ENCODE peak calls at places on chromosomes 12 and 14, in nine cellular contexts. I is cerebellum; E is foreskin fibroblast; F is fibroblast of the aortic adventitia; Y is bronchial epithelial cell; G is Calu3; T is activated T-cell treated with anti-CD3 and anti-CD28 coated beads, Interleukin-2, amount 50 U/mL, for 1 hour; J is T-helper 2 cell; H is NCI-H774. L is an unnamed sample.

GRCh38 chr12:12922191-12922616 is 29.8 kb downstream of the GPRC5D start:
- DNase-seq in I (no peak), E (no peak), F (peak), Y (peak), G (no peak), T (no peak), J (no peak), H (no peak), L (no peak)

GRCh38 chr14:70821916-70822705 is 12.8 kb upstream of the MAP3K9 start:
- DNase-seq in I (peak), E (peak), F (peak), Y (no peak), G (peak), T (peak), J (peak), H (no peak), L (no peak)

GRCh38 chr14:59215353-59215752 is 26.9 kb downstream of the DAAM1 start:
- DNase-seq in I (peak), E (peak), F (peak), Y (no peak), G (no peak), T (no peak), J (no peak), H (peak), L (peak)

GRCh38 chr12:93060071-93060665 is 131.1 kb upstream of the EEA1 start:
- DNase-seq in I (no peak), E (no peak), F (no peak), Y (no peak), G (no peak), T (no peak), J (no peak), H (no peak), L (no peak)

GRCh38 chr12:47400251-47400650 is 305.6 kb downstream of the RPAP3 start:
- DNase-seq in I (no peak), E (peak), F (no peak), Y (no peak), G (no peak), T (no peak), J (no peak), H (no peak), L (no peak)

GRCh38 chr12:90060031-90060430 is 351.4 kb upstream of the ATP2B1 start:
- DNase-seq in I (no peak), E (no peak), F (no peak), Y (no peak), G (no peak), T (no peak), J (no peak), H (no peak), L (no peak)

GRCh38 chr14:74038015-74038859 is 19.1 kb downstream of the BBOF1 start:
- DNase-seq in I (peak), E (no peak), F (peak), Y (peak), G (peak), T (no peak), J (no peak), H (no peak), L (no peak)

GRCh38 chr12:79522657-79523386 is 167.9 kb downstream of the PAWR start:
- DNase-seq in I (peak), E (no peak), F (no peak), Y (no peak), G (no peak), T (no peak), J (no peak), H (no peak), L (no peak)

GRCh38 chr12:96192926-96193573 is 1.1 kb upstream of the ELK3 start:
- DNase-seq in I (no peak), E (no peak), F (no peak), Y (no peak), G (no peak), T (no peak), J (no peak), H (no peak), L (no peak)

GRCh38 chr12:121288941-121289340 is 7.6 kb downstream of the CAMKK2 start:
- DNase-seq in I (no peak), E (no peak), F (peak), Y (no peak), G (no peak), T (no peak), J (no peak), H (no peak), L (no peak)

GRCh38 chr14:30681752-30682355 is 59.7 kb downstream of the SCFD1 start:
- DNase-seq in I (no peak), E (no peak), F (peak), Y (peak), G (no peak), T (no peak), J (no peak), H (no peak), L (no peak)

GRCh38 chr12:6754406-6754805 is 1.5 kb upstream of the MLF2 start:
- DNase-seq in I (no peak), E (no peak), F (no peak), Y (no peak), G (no peak), T (no peak), J (no peak), H (no peak), L (no peak)

GRCh38 chr12:74537126-74537706 is 419 bp upstream of the ATXN7L3B start:
- DNase-seq in I (peak), E (peak), F (peak), Y (peak), G (no peak), T (no peak), J (no peak), H (peak), L (peak)

GRCh38 chr12:15863258-15863835 is 18.8 kb upstream of the STRAP start:
- DNase-seq in I (no peak), E (no peak), F (no peak), Y (no peak), G (no peak), T (no peak), J (no peak), H (no peak), L (no peak)

GRCh38 chr12:119693006-119693405 is 25.1 kb downstream of the PRKAB1 start:
- DNase-seq in I (no peak), E (peak), F (peak), Y (peak), G (peak), T (no peak), J (no peak), H (no peak), L (peak)

GRCh38 chr12:26870491-26871419 is 37.8 kb upstream of the ITPR2 start:
- DNase-seq in I (no peak), E (peak), F (peak), Y (peak), G (peak), T (no peak), J (no peak), H (no peak), L (peak)

GRCh38 chr14:53152627-53152908 is 555 bp downstream of the DDHD1 start:
- DNase-seq in I (no peak), E (peak), F (no peak), Y (no peak), G (no peak), T (no peak), J (no peak), H (peak), L (no peak)

GRCh38 chr12:43988838-43989560 is 153.1 kb downstream of the TMEM117 start:
- DNase-seq in I (no peak), E (no peak), F (peak), Y (peak), G (no peak), T (no peak), J (no peak), H (no peak), L (no peak)

GRCh38 chr12:76623929-76624328 is 64.4 kb upstream of the OSBPL8 start:
- DNase-seq in I (no peak), E (peak), F (peak), Y (peak), G (no peak), T (no peak), J (no peak), H (no peak), L (no peak)

GRCh38 chr12:106774808-106775524 is 484 bp downstream of the RIC8B start:
- DNase-seq in I (no peak), E (no peak), F (no peak), Y (no peak), G (no peak), T (no peak), J (no peak), H (no peak), L (no peak)

GRCh38 chr12:115023279-115023678 is 339.3 kb upstream of the TBX3 start:
- DNase-seq in I (peak), E (peak), F (peak), Y (no peak), G (no peak), T (no peak), J (no peak), H (no peak), L (peak)

GRCh38 chr12:111792155-111792876 is 25.6 kb downstream of the ALDH2 start:
- DNase-seq in I (no peak), E (no peak), F (peak), Y (peak), G (no peak), T (no peak), J (no peak), H (no peak), L (no peak)

GRCh38 chr12:55612646-55613045 is 24.0 kb upstream of the OR10P1 start:
- DNase-seq in I (no peak), E (no peak), F (no peak), Y (no peak), G (no peak), T (no peak), J (no peak), H (no peak), L (no peak)

GRCh38 chr12:114152890-114153289 is 186.8 kb upstream of the RBM19 start:
- DNase-seq in I (no peak), E (peak), F (peak), Y (no peak), G (no peak), T (no peak), J (no peak), H (no peak), L (no peak)

GRCh38 chr12:110247340-110248095 is 33.5 kb upstream of the ATP2A2 start:
- DNase-seq in I (peak), E (no peak), F (no peak), Y (peak), G (peak), T (no peak), J (no peak), H (no peak), L (no peak)

GRCh38 chr12:57603758-57604453 is 718 bp upstream of the DTX3 start:
- DNase-seq in I (peak), E (peak), F (peak), Y (peak), G (no peak), T (no peak), J (no peak), H (peak), L (no peak)